ENCODE peak calls at places on chromosome 5, in seven cellular contexts. One of them, this sample, is unnamed. For H3K36me3, the result is how much of the 10 kb centered on the place peaks cover.

GRCh38 chr5:78523314-78524193 is 125.0 kb downstream of the LHFPL2 start:
- DNase-seq in heart left ventricle: no peak
- DNase-seq in HCT116: no peak
- DNase-seq in ovary: no peak
- DNase-seq in breast epithelium: no peak
- DNase-seq in sigmoid colon: no peak
- DNase-seq in tibial nerve: no peak
- DNase-seq in this sample: peak

GRCh38 chr5:179129607-179130071 is 69.5 kb downstream of the ZNF354C start:
- DNase-seq in ovary: no peak
- DNase-seq in heart left ventricle: no peak
- DNase-seq in HCT116: no peak
- DNase-seq in breast epithelium: no peak
- DNase-seq in sigmoid colon: no peak
- DNase-seq in tibial nerve: no peak
- DNase-seq in this sample: no peak

GRCh38 chr5:147098233-147098790 is 136.5 kb upstream of the STK32A start:
- DNase-seq in sigmoid colon: no peak
- DNase-seq in HCT116: peak
- DNase-seq in breast epithelium: no peak
- DNase-seq in tibial nerve: peak
- DNase-seq in ovary: no peak
- DNase-seq in heart left ventricle: peak
- DNase-seq in this sample: peak

GRCh38 chr5:73673161-73673591 is 47.2 kb downstream of the ARHGEF28 start:
- DNase-seq in ovary: no peak
- DNase-seq in sigmoid colon: no peak
- DNase-seq in tibial nerve: no peak
- DNase-seq in HCT116: no peak
- DNase-seq in breast epithelium: no peak
- DNase-seq in heart left ventricle: no peak
- DNase-seq in this sample: no peak

GRCh38 chr5:172235132-172235780 is 41.3 kb downstream of the EFCAB9 start:
- DNase-seq in HCT116: no peak
- DNase-seq in breast epithelium: no peak
- DNase-seq in ovary: no peak
- DNase-seq in heart left ventricle: no peak
- DNase-seq in tibial nerve: no peak
- DNase-seq in sigmoid colon: no peak
- DNase-seq in this sample: no peak

GRCh38 chr5:81268797-81269196 is 32.6 kb upstream of the ZCCHC9 start:
- DNase-seq in breast epithelium: no peak
- DNase-seq in heart left ventricle: no peak
- DNase-seq in HCT116: peak
- DNase-seq in tibial nerve: no peak
- DNase-seq in ovary: no peak
- DNase-seq in sigmoid colon: no peak
- DNase-seq in this sample: no peak

GRCh38 chr5:137622850-137623249 is 113.0 kb downstream of the KLHL3 start:
- DNase-seq in heart left ventricle: peak
- DNase-seq in tibial nerve: peak
- DNase-seq in breast epithelium: peak
- DNase-seq in HCT116: no peak
- DNase-seq in sigmoid colon: peak
- DNase-seq in ovary: no peak
- DNase-seq in this sample: peak

GRCh38 chr5:176846335-176847140 is 36.2 kb downstream of the UNC5A start:
- DNase-seq in tibial nerve: no peak
- DNase-seq in sigmoid colon: no peak
- DNase-seq in ovary: no peak
- DNase-seq in breast epithelium: no peak
- DNase-seq in HCT116: no peak
- DNase-seq in heart left ventricle: no peak
- DNase-seq in this sample: no peak

GRCh38 chr5:59617186-59617771 is 276.2 kb downstream of the PDE4D start:
- DNase-seq in heart left ventricle: no peak
- DNase-seq in breast epithelium: no peak
- DNase-seq in sigmoid colon: no peak
- DNase-seq in ovary: no peak
- DNase-seq in tibial nerve: no peak
- DNase-seq in HCT116: no peak
- DNase-seq in this sample: no peak

GRCh38 chr5:152305525-152305924 is 99.6 kb downstream of the NMUR2 start:
- DNase-seq in tibial nerve: no peak
- DNase-seq in breast epithelium: no peak
- DNase-seq in ovary: no peak
- DNase-seq in heart left ventricle: no peak
- DNase-seq in sigmoid colon: no peak
- DNase-seq in HCT116: no peak
- DNase-seq in this sample: no peak

GRCh38 chr5:44178414-44178813 is 210.8 kb downstream of the FGF10 start:
- DNase-seq in heart left ventricle: no peak
- DNase-seq in HCT116: no peak
- DNase-seq in sigmoid colon: no peak
- DNase-seq in ovary: no peak
- DNase-seq in tibial nerve: no peak
- DNase-seq in breast epithelium: no peak
- DNase-seq in this sample: no peak

GRCh38 chr5:135230326-135230925 is 168.6 kb downstream of the MACROH2A1 start:
- DNase-seq in sigmoid colon: peak
- DNase-seq in breast epithelium: no peak
- DNase-seq in HCT116: no peak
- DNase-seq in heart left ventricle: peak
- DNase-seq in tibial nerve: peak
- DNase-seq in ovary: no peak
- DNase-seq in this sample: no peak

GRCh38 chr5:177162379-177162778 is 28.8 kb downstream of the NSD1 start:
- DNase-seq in breast epithelium: no peak
- DNase-seq in heart left ventricle: no peak
- DNase-seq in HCT116: no peak
- DNase-seq in sigmoid colon: no peak
- DNase-seq in ovary: no peak
- DNase-seq in tibial nerve: no peak
- DNase-seq in this sample: no peak

GRCh38 chr5:93348231-93348630 is 232.8 kb downstream of the NR2F1-AS1 start:
- DNase-seq in ovary: no peak
- DNase-seq in HCT116: no peak
- DNase-seq in heart left ventricle: no peak
- DNase-seq in tibial nerve: no peak
- DNase-seq in breast epithelium: no peak
- DNase-seq in sigmoid colon: no peak
- DNase-seq in this sample: no peak

GRCh38 chr5:155434681-155435080 is 421.1 kb downstream of the KIF4B start:
- DNase-seq in ovary: no peak
- DNase-seq in breast epithelium: no peak
- DNase-seq in heart left ventricle: no peak
- DNase-seq in HCT116: no peak
- DNase-seq in sigmoid colon: no peak
- DNase-seq in tibial nerve: no peak
- DNase-seq in this sample: no peak

GRCh38 chr5:127582723-127583370 is 65.4 kb downstream of the PRRC1 start:
- DNase-seq in heart left ventricle: no peak
- DNase-seq in ovary: no peak
- DNase-seq in HCT116: no peak
- DNase-seq in breast epithelium: no peak
- DNase-seq in tibial nerve: no peak
- DNase-seq in sigmoid colon: no peak
- DNase-seq in this sample: no peak

GRCh38 chr5:55714339-55714738 is 2.2 kb upstream of the SLC38A9 start:
- DNase-seq in ovary: no peak
- DNase-seq in HCT116: peak
- DNase-seq in heart left ventricle: no peak
- DNase-seq in breast epithelium: no peak
- DNase-seq in tibial nerve: no peak
- DNase-seq in sigmoid colon: no peak
- DNase-seq in this sample: no peak

GRCh38 chr5:119367502-119368237 is 11.9 kb downstream of the TNFAIP8 start:
- DNase-seq in HCT116: no peak
- DNase-seq in breast epithelium: no peak
- DNase-seq in heart left ventricle: no peak
- DNase-seq in sigmoid colon: no peak
- DNase-seq in ovary: no peak
- DNase-seq in tibial nerve: no peak
- DNase-seq in this sample: no peak

GRCh38 chr5:76145945-76146344 is 62.8 kb downstream of the SV2C start:
- DNase-seq in heart left ventricle: no peak
- DNase-seq in breast epithelium: no peak
- DNase-seq in sigmoid colon: no peak
- DNase-seq in tibial nerve: no peak
- DNase-seq in ovary: no peak
- DNase-seq in HCT116: peak
- DNase-seq in this sample: no peak

GRCh38 chr5:66621146-66621545 is 25.0 kb downstream of the MAST4 start:
- DNase-seq in breast epithelium: no peak
- DNase-seq in tibial nerve: no peak
- DNase-seq in sigmoid colon: no peak
- DNase-seq in HCT116: no peak
- DNase-seq in ovary: no peak
- DNase-seq in heart left ventricle: no peak
- DNase-seq in this sample: no peak

GRCh38 chr5:147539053-147539452 is 29.2 kb upstream of the DPYSL3 start:
- DNase-seq in heart left ventricle: no peak
- DNase-seq in sigmoid colon: no peak
- DNase-seq in HCT116: no peak
- DNase-seq in breast epithelium: no peak
- DNase-seq in ovary: no peak
- DNase-seq in tibial nerve: no peak
- DNase-seq in this sample: no peak

GRCh38 chr5:518721-519120 is 5.5 kb downstream of the SLC9A3 start:
- DNase-seq in ovary: no peak
- DNase-seq in tibial nerve: no peak
- DNase-seq in heart left ventricle: no peak
- DNase-seq in HCT116: no peak
- DNase-seq in breast epithelium: no peak
- DNase-seq in sigmoid colon: no peak
- DNase-seq in this sample: no peak

GRCh38 chr5:122942164-122942914 is 94.2 kb downstream of the PPIC start:
- DNase-seq in tibial nerve: no peak
- DNase-seq in heart left ventricle: no peak
- DNase-seq in sigmoid colon: no peak
- DNase-seq in breast epithelium: no peak
- DNase-seq in ovary: no peak
- DNase-seq in HCT116: no peak
- DNase-seq in this sample: no peak

GRCh38 chr5:43066799-43067741 is 27.0 kb upstream of the ANXA2R start:
- DNase-seq in ovary: peak
- DNase-seq in breast epithelium: peak
- DNase-seq in heart left ventricle: peak
- DNase-seq in tibial nerve: peak
- DNase-seq in HCT116: peak
- DNase-seq in sigmoid colon: peak
- DNase-seq in this sample: peak

GRCh38 chr5:43068037-43068436 is 27.9 kb upstream of the ANXA2R start:
- DNase-seq in breast epithelium: no peak
- DNase-seq in heart left ventricle: no peak
- DNase-seq in sigmoid colon: no peak
- DNase-seq in HCT116: no peak
- DNase-seq in tibial nerve: no peak
- DNase-seq in ovary: no peak
- DNase-seq in this sample: no peak

GRCh38 chr5:43063731-43064171 is 23.6 kb upstream of the ANXA2R start:
- DNase-seq in breast epithelium: no peak
- DNase-seq in HCT116: no peak
- DNase-seq in tibial nerve: no peak
- DNase-seq in sigmoid colon: no peak
- DNase-seq in heart left ventricle: no peak
- DNase-seq in ovary: peak
- DNase-seq in this sample: no peak

GRCh38 chr5:43065384-43066230 is 25.5 kb upstream of the ANXA2R start:
- DNase-seq in sigmoid colon: peak
- DNase-seq in heart left ventricle: peak
- DNase-seq in ovary: peak
- DNase-seq in breast epithelium: peak
- DNase-seq in HCT116: no peak
- DNase-seq in tibial nerve: peak
- DNase-seq in this sample: peak

GRCh38 chr5:43066231-43066798 is 26.2 kb upstream of the ANXA2R start:
- DNase-seq in breast epithelium: peak
- DNase-seq in ovary: peak
- DNase-seq in sigmoid colon: peak
- DNase-seq in heart left ventricle: peak
- DNase-seq in HCT116: peak
- DNase-seq in tibial nerve: peak
- DNase-seq in this sample: peak
- TF ChIP-seq POLR2A in breast epithelium: no peak
- TF ChIP-seq POLR2A in ovary: no peak
- TF ChIP-seq POLR2A in sigmoid colon: no peak
- TF ChIP-seq POLR2A in heart left ventricle: no peak
- TF ChIP-seq POLR2A in HCT116: no peak
- TF ChIP-seq POLR2A in tibial nerve: no peak
- TF ChIP-seq POLR2A in this sample: peak

DNA sequence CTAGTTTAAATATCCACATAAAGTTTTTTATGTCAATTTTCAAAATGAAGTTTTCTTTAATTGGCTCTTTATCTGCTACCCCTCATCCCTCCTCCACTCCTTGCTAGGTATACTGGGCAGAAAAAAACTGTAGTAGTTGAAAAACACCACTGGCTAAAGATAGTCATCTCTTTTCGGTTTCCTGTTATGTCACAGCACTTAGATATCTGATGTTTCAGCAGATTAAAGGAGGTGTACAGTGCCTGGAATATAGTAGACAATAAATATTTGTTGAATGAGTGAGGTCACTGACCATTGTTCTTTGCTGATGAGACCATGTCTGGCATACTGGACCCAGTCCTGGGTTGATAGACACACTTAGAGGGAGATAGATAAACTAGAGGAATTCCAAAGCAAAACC is 3.2 kb downstream of the GRPEL2 start:
- DNase-seq in HCT116: no peak
- DNase-seq in breast epithelium: no peak
- DNase-seq in ovary: no peak
- DNase-seq in sigmoid colon: no peak
- DNase-seq in heart left ventricle: no peak
- DNase-seq in tibial nerve: no peak
- DNase-seq in this sample: no peak
- H3K4me3 ChIP-seq in HCT116: no peak
- H3K4me3 ChIP-seq in breast epithelium: no peak
- H3K4me3 ChIP-seq in ovary: no peak
- H3K4me3 ChIP-seq in sigmoid colon: no peak
- H3K4me3 ChIP-seq in heart left ventricle: no peak
- H3K4me3 ChIP-seq in tibial nerve: no peak
- H3K4me3 ChIP-seq in this sample: no peak

DNA sequence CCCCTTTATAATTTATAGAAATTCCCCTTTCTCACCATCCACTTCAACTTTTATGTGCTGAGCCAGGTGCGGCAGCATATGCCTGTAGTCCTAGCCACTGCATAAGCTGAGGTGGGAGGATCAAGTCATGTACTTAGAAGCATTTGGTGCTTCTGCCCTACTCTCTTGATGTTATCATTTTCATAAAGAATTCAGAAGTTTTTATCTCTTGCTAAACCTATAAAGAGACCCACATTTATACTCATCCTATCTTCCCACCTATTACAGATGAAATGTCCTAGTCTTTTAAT is 18.5 kb downstream of the HMMR start:
- DNase-seq in tibial nerve: no peak
- DNase-seq in HCT116: no peak
- DNase-seq in sigmoid colon: no peak
- DNase-seq in breast epithelium: no peak
- DNase-seq in ovary: no peak
- DNase-seq in heart left ventricle: no peak
- DNase-seq in this sample: no peak
- H3K36me3 ChIP-seq in tibial nerve: under half
- H3K36me3 ChIP-seq in HCT116: half or more
- H3K36me3 ChIP-seq in sigmoid colon: under half
- H3K36me3 ChIP-seq in breast epithelium: under half
- H3K36me3 ChIP-seq in ovary: under half
- H3K36me3 ChIP-seq in heart left ventricle: under half
- H3K36me3 ChIP-seq in this sample: under half

GRCh38 chr5:157143127-157143959 is 678 bp upstream of the MED7 start:
- DNase-seq in sigmoid colon: peak
- DNase-seq in tibial nerve: peak
- DNase-seq in ovary: peak
- DNase-seq in HCT116: no peak
- DNase-seq in breast epithelium: peak
- DNase-seq in heart left ventricle: peak
- DNase-seq in this sample: peak
- TF ChIP-seq POLR2A in sigmoid colon: no peak
- TF ChIP-seq POLR2A in tibial nerve: no peak
- TF ChIP-seq POLR2A in ovary: no peak
- TF ChIP-seq POLR2A in HCT116: no peak
- TF ChIP-seq POLR2A in breast epithelium: no peak
- TF ChIP-seq POLR2A in heart left ventricle: no peak
- TF ChIP-seq POLR2A in this sample: peak